ENCODE peak calls at places on chromosomes 6 and 20, in six cellular contexts. One of them, this sample, is unnamed.
A peak's percentile ranks its signal among the peaks of the same experiment; 100 is the strongest.

GRCh38 chr6:109480993-109481480 is 2.0 kb downstream of the ZBTB24 start:
- DNase-seq in GM12891: no peak
- DNase-seq in GM12878: no peak
- DNase-seq in H1: no peak
- DNase-seq in K562: no peak
- DNase-seq in HepG2: no peak
- DNase-seq in this sample: no peak

GRCh38 chr20:20003088-20003954 is 13.8 kb upstream of the NAA20 start:
- DNase-seq in H1: no peak
- DNase-seq in GM12891: peak; percentile 32
- DNase-seq in K562: no peak
- DNase-seq in HepG2: no peak
- DNase-seq in GM12878: no peak
- DNase-seq in this sample: no peak

GRCh38 chr6:134458857-134459657 is 141.1 kb upstream of the SGK1 start:
- DNase-seq in HepG2: no peak
- DNase-seq in K562: no peak
- DNase-seq in GM12891: no peak
- DNase-seq in H1: no peak
- DNase-seq in GM12878: no peak
- DNase-seq in this sample: no peak

GRCh38 chr20:20827992-20828597 is 115.7 kb upstream of the RALGAPA2 start:
- DNase-seq in H1: no peak
- DNase-seq in K562: no peak
- DNase-seq in GM12891: no peak
- DNase-seq in GM12878: no peak
- DNase-seq in HepG2: no peak
- DNase-seq in this sample: no peak

GRCh38 chr6:166145751-166146150 is 21.9 kb downstream of the TBXT start:
- DNase-seq in K562: no peak
- DNase-seq in HepG2: no peak
- DNase-seq in H1: no peak
- DNase-seq in GM12878: no peak
- DNase-seq in GM12891: no peak
- DNase-seq in this sample: no peak

GRCh38 chr6:52304917-52305316 is 20.4 kb upstream of the MCM3 start:
- DNase-seq in H1: no peak
- DNase-seq in GM12891: no peak
- DNase-seq in K562: peak; percentile 37
- DNase-seq in HepG2: no peak
- DNase-seq in GM12878: no peak
- DNase-seq in this sample: no peak

GRCh38 chr6:46734867-46735719 is at the start of gene PLA2G7:
- DNase-seq in K562: no peak
- DNase-seq in HepG2: no peak
- DNase-seq in GM12878: no peak
- DNase-seq in H1: no peak
- DNase-seq in GM12891: peak; percentile 5
- DNase-seq in this sample: peak; percentile 4

GRCh38 chr6:159229526-159229925 is 60.3 kb downstream of the FNDC1 start:
- DNase-seq in GM12891: no peak
- DNase-seq in K562: no peak
- DNase-seq in GM12878: no peak
- DNase-seq in HepG2: no peak
- DNase-seq in H1: no peak
- DNase-seq in this sample: no peak

GRCh38 chr6:126172151-126172550 is 167.8 kb upstream of the CENPW start:
- DNase-seq in GM12891: no peak
- DNase-seq in HepG2: no peak
- DNase-seq in GM12878: no peak
- DNase-seq in H1: no peak
- DNase-seq in K562: no peak
- DNase-seq in this sample: no peak

GRCh38 chr6:125952764-125953501 is 3.6 kb upstream of the HINT3 start:
- DNase-seq in GM12891: no peak
- DNase-seq in H1: no peak
- DNase-seq in K562: no peak
- DNase-seq in GM12878: no peak
- DNase-seq in HepG2: peak; percentile 65
- DNase-seq in this sample: no peak

GRCh38 chr6:51983564-51983963 is 103.8 kb downstream of the PKHD1 start:
- DNase-seq in H1: no peak
- DNase-seq in HepG2: no peak
- DNase-seq in GM12878: no peak
- DNase-seq in GM12891: no peak
- DNase-seq in K562: no peak
- DNase-seq in this sample: no peak

GRCh38 chr6:41014780-41015179 is 24.2 kb downstream of the UNC5CL start:
- DNase-seq in K562: no peak
- DNase-seq in GM12891: no peak
- DNase-seq in GM12878: no peak
- DNase-seq in HepG2: no peak
- DNase-seq in H1: no peak
- DNase-seq in this sample: no peak

GRCh38 chr20:24653306-24653705 is 183.9 kb downstream of the SYNDIG1 start:
- DNase-seq in GM12891: no peak
- DNase-seq in HepG2: no peak
- DNase-seq in K562: no peak
- DNase-seq in GM12878: no peak
- DNase-seq in H1: no peak
- DNase-seq in this sample: no peak

GRCh38 chr6:112017169-112017568 is 36.7 kb upstream of the CCN6 start:
- DNase-seq in GM12891: no peak
- DNase-seq in HepG2: no peak
- DNase-seq in GM12878: no peak
- DNase-seq in H1: no peak
- DNase-seq in K562: no peak
- DNase-seq in this sample: no peak

GRCh38 chr6:153595903-153596302 is 443.1 kb upstream of the OPRM1 start:
- DNase-seq in H1: no peak
- DNase-seq in GM12891: no peak
- DNase-seq in K562: no peak
- DNase-seq in HepG2: no peak
- DNase-seq in GM12878: no peak
- DNase-seq in this sample: no peak

GRCh38 chr20:31857861-31858835 is 12.2 kb downstream of the DUSP15 start:
- DNase-seq in H1: no peak
- DNase-seq in K562: no peak
- DNase-seq in GM12878: no peak
- DNase-seq in GM12891: peak; percentile 70
- DNase-seq in HepG2: no peak
- DNase-seq in this sample: peak; percentile 61

GRCh38 chr6:56370591-56371198 is 123.3 kb upstream of the COL21A1 start:
- DNase-seq in GM12878: peak; percentile 34
- DNase-seq in H1: no peak
- DNase-seq in HepG2: peak; percentile 58
- DNase-seq in K562: no peak
- DNase-seq in GM12891: no peak
- DNase-seq in this sample: no peak

GRCh38 chr6:3019749-3020320 is 20.1 kb downstream of the NQO2 start:
- DNase-seq in K562: no peak
- DNase-seq in GM12878: no peak
- DNase-seq in HepG2: no peak
- DNase-seq in H1: no peak
- DNase-seq in GM12891: no peak
- DNase-seq in this sample: no peak

GRCh38 chr6:3019065-3019464 is 19.4 kb downstream of the NQO2 start:
- DNase-seq in GM12878: no peak
- DNase-seq in HepG2: no peak
- DNase-seq in K562: no peak
- DNase-seq in H1: no peak
- DNase-seq in GM12891: no peak
- DNase-seq in this sample: no peak

GRCh38 chr6:3026811-3027626 is 27.3 kb downstream of the NQO2 start:
- DNase-seq in H1: no peak
- DNase-seq in K562: peak; percentile 80
- DNase-seq in GM12878: peak; percentile 63
- DNase-seq in HepG2: no peak
- DNase-seq in GM12891: peak; percentile 71
- DNase-seq in this sample: peak; percentile 59

GRCh38 chr6:3022765-3023662 is 23.3 kb downstream of the NQO2 start:
- DNase-seq in GM12878: no peak
- DNase-seq in GM12891: no peak
- DNase-seq in K562: peak; percentile 24
- DNase-seq in H1: no peak
- DNase-seq in HepG2: no peak
- DNase-seq in this sample: no peak

GRCh38 chr6:3023663-3024483 is 24.2 kb downstream of the NQO2 start:
- DNase-seq in H1: peak; percentile 75
- DNase-seq in GM12878: peak; percentile 63
- DNase-seq in HepG2: no peak
- DNase-seq in K562: peak; percentile 96
- DNase-seq in GM12891: peak; percentile 69
- DNase-seq in this sample: peak; percentile 76
- TF ChIP-seq POLR2A in H1: no peak
- TF ChIP-seq POLR2A in GM12878: peak; percentile 73
- TF ChIP-seq POLR2A in HepG2: no peak
- TF ChIP-seq POLR2A in K562: peak; percentile 98
- TF ChIP-seq POLR2A in GM12891: peak; percentile 35
- TF ChIP-seq POLR2A in this sample: peak; percentile 83

DNA sequence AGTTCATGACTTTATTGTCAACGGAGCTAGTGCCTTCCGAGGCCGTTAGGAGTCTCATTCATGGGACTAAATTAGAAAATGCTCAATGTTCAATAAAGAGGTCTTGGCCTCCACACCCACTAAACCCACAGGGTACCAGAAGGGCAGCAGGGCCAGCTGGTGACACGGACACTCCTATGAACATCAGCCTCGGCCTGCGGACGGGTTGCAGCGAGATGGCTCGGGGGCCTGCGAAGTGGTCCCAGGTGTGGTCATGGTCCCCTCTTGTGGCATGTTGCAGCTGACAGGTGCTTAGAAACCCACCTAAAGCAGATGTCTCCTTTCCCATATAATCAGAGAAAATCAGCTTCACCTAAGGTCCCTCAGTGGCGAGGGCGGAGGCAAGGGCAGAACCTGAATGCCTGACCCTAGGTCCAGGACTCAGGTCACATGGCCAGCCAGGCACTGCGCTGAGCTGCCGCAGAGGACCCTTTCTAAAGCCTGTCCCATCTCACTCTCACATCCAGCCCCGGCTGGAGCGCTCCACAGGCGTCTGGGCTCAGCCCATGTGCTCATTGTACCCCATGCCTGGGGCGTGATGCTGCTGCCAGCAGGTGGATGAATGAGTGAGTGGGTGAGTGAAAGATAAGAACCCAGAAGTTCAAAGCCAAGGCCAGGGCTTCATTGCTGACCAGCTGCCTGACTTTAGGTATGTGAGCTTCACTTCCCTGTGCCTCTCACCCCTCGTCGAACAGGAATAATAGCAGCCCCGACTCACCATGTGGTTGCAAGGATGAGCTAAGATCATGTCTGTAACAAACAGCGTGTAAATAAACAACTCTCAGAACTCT is 35.8 kb downstream of the NFATC2 start:
- DNase-seq in HepG2: no peak
- DNase-seq in K562: no peak
- DNase-seq in GM12878: no peak
- DNase-seq in H1: no peak
- DNase-seq in GM12891: no peak
- DNase-seq in this sample: no peak
- TF ChIP-seq TAF1 in HepG2: no peak
- TF ChIP-seq TAF1 in K562: no peak
- TF ChIP-seq TAF1 in GM12878: no peak
- TF ChIP-seq TAF1 in H1: no peak
- TF ChIP-seq TAF1 in GM12891: no peak
- TF ChIP-seq TAF1 in this sample: no peak

GRCh38 chr6:160277546-160277945 is 18.9 kb upstream of the SLC22A2 start:
- DNase-seq in H1: no peak
- DNase-seq in GM12891: no peak
- DNase-seq in K562: no peak
- DNase-seq in GM12878: no peak
- DNase-seq in HepG2: no peak
- DNase-seq in this sample: no peak
- TF ChIP-seq POLR2A in H1: no peak
- TF ChIP-seq POLR2A in GM12891: no peak
- TF ChIP-seq POLR2A in K562: no peak
- TF ChIP-seq POLR2A in GM12878: no peak
- TF ChIP-seq POLR2A in HepG2: no peak
- TF ChIP-seq POLR2A in this sample: no peak

GRCh38 chr6:44470746-44471145 is 83.2 kb downstream of the CDC5L start:
- DNase-seq in GM12891: no peak
- DNase-seq in HepG2: no peak
- DNase-seq in K562: no peak
- DNase-seq in GM12878: no peak
- DNase-seq in H1: no peak
- DNase-seq in this sample: no peak

GRCh38 chr6:44473393-44473792 is 85.9 kb downstream of the CDC5L start:
- DNase-seq in K562: no peak
- DNase-seq in HepG2: no peak
- DNase-seq in GM12878: no peak
- DNase-seq in GM12891: no peak
- DNase-seq in H1: no peak
- DNase-seq in this sample: no peak

GRCh38 chr6:44473870-44474631 is 86.5 kb downstream of the CDC5L start:
- DNase-seq in H1: no peak
- DNase-seq in HepG2: no peak
- DNase-seq in GM12891: no peak
- DNase-seq in GM12878: no peak
- DNase-seq in K562: no peak
- DNase-seq in this sample: no peak

GRCh38 chr6:44471271-44471981 is 83.9 kb downstream of the CDC5L start:
- DNase-seq in GM12891: no peak
- DNase-seq in K562: peak; percentile 88
- DNase-seq in HepG2: no peak
- DNase-seq in GM12878: no peak
- DNase-seq in H1: no peak
- DNase-seq in this sample: no peak

DNA sequence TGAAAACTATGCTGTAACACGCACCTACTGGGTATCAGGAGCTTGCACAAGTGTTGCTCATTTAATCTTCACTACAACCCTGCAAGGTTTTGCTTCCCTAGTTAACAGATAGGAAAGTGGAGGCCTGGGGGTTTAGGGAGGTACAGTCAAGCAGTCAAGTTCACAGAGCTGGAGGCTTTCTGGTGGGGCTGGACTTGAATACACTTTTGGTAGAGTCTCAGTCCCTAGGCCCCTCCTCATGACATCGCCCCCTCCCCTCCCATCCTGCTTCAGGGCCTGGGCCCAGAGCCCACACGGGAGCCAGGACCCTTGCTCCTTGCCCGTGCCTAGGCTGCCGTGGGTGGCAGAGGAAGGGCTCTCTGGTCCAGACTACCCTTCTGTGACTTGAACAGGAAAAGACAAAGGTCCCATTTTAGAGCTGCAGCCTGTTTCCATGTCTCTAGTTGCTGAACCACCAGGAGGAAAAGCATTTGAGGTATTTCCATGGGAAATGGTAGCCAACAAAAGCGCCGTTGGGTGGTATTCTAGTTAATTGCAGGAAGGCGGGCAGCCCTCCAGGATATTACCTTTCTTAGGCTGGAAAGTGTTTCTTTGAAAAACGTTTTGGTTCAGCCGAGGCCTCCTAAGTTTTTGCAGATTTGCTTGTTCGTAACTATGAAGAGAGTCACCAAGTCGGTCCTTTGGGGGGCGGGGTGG is 84.9 kb downstream of the CDC5L start:
- DNase-seq in K562: peak; percentile 67
- DNase-seq in GM12891: no peak
- DNase-seq in HepG2: no peak
- DNase-seq in GM12878: no peak
- DNase-seq in H1: no peak
- DNase-seq in this sample: no peak
- TF ChIP-seq TAF1 in K562: no peak
- TF ChIP-seq TAF1 in GM12891: no peak
- TF ChIP-seq TAF1 in HepG2: no peak
- TF ChIP-seq TAF1 in GM12878: no peak
- TF ChIP-seq TAF1 in H1: no peak
- TF ChIP-seq TAF1 in this sample: no peak

This sample was measured in GM12892.